ENCODE peak calls at places on chromosome 12, in six cellular contexts. C is AG09319, Q is H1, W is IMR-90, H is GM12878, X is type B pancreatic cell. O is an unnamed sample.

GRCh38 chr12:78853231-78853630 is 11.3 kb upstream of the SYT1 start:
- DNase-seq in X (no peak), W (no peak), H (no peak), Q (no peak), C (no peak), O (no peak)

GRCh38 chr12:54974281-54974680 is 10.3 kb downstream of the TESPA1 start:
- DNase-seq in Q (no peak), X (no peak), C (no peak), W (no peak), H (no peak), O (no peak)

GRCh38 chr12:96112733-96113132 is 77.3 kb upstream of the LTA4H start:
- DNase-seq in C (no peak), W (no peak), Q (no peak), H (no peak), X (no peak), O (no peak)

GRCh38 chr12:40325349-40325960 is 100.7 kb downstream of the LRRK2 start:
- DNase-seq in H (no peak), C (no peak), W (peak), Q (no peak), X (no peak), O (no peak)

GRCh38 chr12:118850244-118850825 is 131.0 kb upstream of the SRRM4 start:
- DNase-seq in W (no peak), H (no peak), X (no peak), Q (peak), C (no peak), O (peak)

GRCh38 chr12:106645465-106646330 is 62.9 kb downstream of the RFX4 start:
- DNase-seq in X (no peak), H (no peak), C (no peak), W (no peak), Q (no peak), O (no peak)

GRCh38 chr12:132354982-132355680 is 25.7 kb upstream of the GALNT9 start:
- DNase-seq in C (no peak), W (no peak), Q (no peak), X (no peak), H (no peak), O (peak)

GRCh38 chr12:72271741-72272661 is at the start of gene TRHDE:
- DNase-seq in X (peak), C (no peak), H (no peak), W (peak), Q (peak), O (peak)

GRCh38 chr12:32893008-32893407 is 3.6 kb downstream of the PKP2 start:
- DNase-seq in X (no peak), Q (no peak), H (no peak), C (no peak), W (no peak), O (no peak)

GRCh38 chr12:109433618-109434017 is 43.5 kb downstream of the KCTD10 start:
- DNase-seq in Q (peak), X (no peak), H (no peak), W (no peak), C (no peak), O (peak)

GRCh38 chr12:118714051-118714460 is 267.3 kb upstream of the SRRM4 start:
- DNase-seq in X (no peak), Q (peak), W (no peak), C (no peak), H (peak), O (peak)

GRCh38 chr12:113237748-113238147 is 16.5 kb downstream of the TPCN1 start:
- DNase-seq in W (no peak), C (no peak), H (no peak), Q (no peak), X (no peak), O (no peak)

GRCh38 chr12:129911437-129912049 is 7.7 kb upstream of the TMEM132D start:
- DNase-seq in C (no peak), W (no peak), Q (peak), H (no peak), X (no peak), O (peak)

GRCh38 chr12:68451261-68452091 is 119.3 kb upstream of the MDM1 start:
- DNase-seq in W (peak), X (no peak), H (peak), C (peak), Q (no peak), O (no peak)

GRCh38 chr12:109680521-109681030 is 33.0 kb upstream of the FAM222A start:
- DNase-seq in W (no peak), H (no peak), X (no peak), C (no peak), Q (no peak), O (no peak)

GRCh38 chr12:40010899-40011774 is 94.7 kb downstream of the SLC2A13 start:
- DNase-seq in H (peak), Q (no peak), X (no peak), C (peak), W (peak), O (peak)

GRCh38 chr12:70756118-70756517 is 118.9 kb upstream of the PTPRB start:
- DNase-seq in X (no peak), W (peak), C (no peak), H (no peak), Q (no peak), O (no peak)

GRCh38 chr12:28955491-28955890 is 193.6 kb upstream of the FAR2 start:
- DNase-seq in H (no peak), X (no peak), C (no peak), Q (no peak), W (peak), O (no peak)

GRCh38 chr12:94379479-94380113 is 80.1 kb downstream of the CEP83 start:
- DNase-seq in H (no peak), Q (no peak), C (no peak), X (no peak), W (peak), O (no peak)

GRCh38 chr12:97380440-97380839 is 82.2 kb upstream of the RMST start:
- DNase-seq in X (no peak), Q (no peak), W (no peak), C (no peak), H (no peak), O (no peak)

GRCh38 chr12:117363953-117364486 is 2.6 kb upstream of the NOS1 start:
- DNase-seq in Q (no peak), X (no peak), H (no peak), C (no peak), W (no peak), O (no peak)

GRCh38 chr12:97837401-97837800 is 374.8 kb downstream of the RMST start:
- DNase-seq in H (no peak), Q (no peak), C (no peak), X (no peak), W (no peak), O (no peak)

GRCh38 chr12:87813476-87814234 is 215.5 kb downstream of the C12orf50 start:
- DNase-seq in C (peak), H (no peak), X (no peak), Q (no peak), W (peak), O (no peak)

GRCh38 chr12:750356-751191 is 1.8 kb upstream of the WNK1 start:
- DNase-seq in C (no peak), Q (no peak), X (no peak), H (no peak), W (no peak), O (no peak)

GRCh38 chr12:81610955-81611889 is 147.9 kb downstream of the PPFIA2 start:
- DNase-seq in X (no peak), H (no peak), W (peak), C (no peak), Q (peak), O (no peak)

GRCh38 chr12:7832059-7832696 is 40.5 kb downstream of the SLC2A14 start:
- DNase-seq in X (no peak), Q (no peak), W (peak), C (peak), H (no peak), O (peak)

GRCh38 chr12:86212970-86213369 is 43.2 kb downstream of the MGAT4C start:
- DNase-seq in X (no peak), H (no peak), W (no peak), Q (no peak), C (no peak), O (no peak)

GRCh38 chr12:10075451-10075850 is 23.3 kb downstream of the CLEC1A start:
- DNase-seq in X (no peak), H (no peak), C (no peak), W (no peak), Q (no peak), O (no peak)

GRCh38 chr12:27841392-27841882 is 61.4 kb upstream of the MANSC4 start:
- DNase-seq in H (no peak), W (peak), X (no peak), C (no peak), Q (no peak), O (no peak)

GRCh38 chr12:118023461-118023860 is 7.0 kb downstream of the RFC5 start:
- DNase-seq in C (no peak), H (no peak), X (no peak), W (no peak), Q (no peak), O (no peak)

GRCh38 chr12:14774944-14775651 is 28.2 kb downstream of the WBP11 start:
- DNase-seq in W (peak), H (no peak), X (peak), C (no peak), Q (peak), O (peak)

GRCh38 chr12:95956557-95957145 is 13.5 kb downstream of the AMDHD1 start:
- DNase-seq in W (no peak), Q (no peak), H (no peak), X (no peak), C (no peak), O (no peak)

GRCh38 chr12:109596418-109597244 is 23.0 kb downstream of the MVK start:
- DNase-seq in H (no peak), W (no peak), Q (no peak), C (no peak), X (no peak), O (peak)

GRCh38 chr12:75721231-75721641 is 209.8 kb upstream of the KRR1 start:
- DNase-seq in W (peak), Q (no peak), H (no peak), C (no peak), X (no peak), O (no peak)

GRCh38 chr12:122855985-122856831 is 21.0 kb downstream of the HIP1R start:
- DNase-seq in Q (no peak), H (no peak), W (no peak), X (no peak), C (no peak), O (no peak)

GRCh38 chr12:110176745-110177144 is 52.6 kb downstream of the IFT81 start:
- DNase-seq in X (no peak), W (peak), Q (no peak), H (no peak), C (peak), O (no peak)

GRCh38 chr12:52380271-52380694 is 5.2 kb downstream of the KRT84 start:
- DNase-seq in H (no peak), W (no peak), C (no peak), X (no peak), Q (peak), O (peak)
- TF ChIP-seq CTCF in H (peak), W (peak), C (peak), X (peak), Q (peak), O (peak)

GRCh38 chr12:58803893-58804292 is 116.4 kb downstream of the LRIG3 start:
- DNase-seq in C (peak), X (no peak), W (peak), Q (no peak), H (no peak), O (no peak)

GRCh38 chr12:58801986-58802385 is 118.3 kb downstream of the LRIG3 start:
- DNase-seq in X (no peak), Q (no peak), W (no peak), H (no peak), C (no peak), O (no peak)

GRCh38 chr12:58809064-58809607 is 111.2 kb downstream of the LRIG3 start:
- DNase-seq in Q (no peak), W (peak), C (no peak), H (no peak), X (no peak), O (no peak)

DNA sequence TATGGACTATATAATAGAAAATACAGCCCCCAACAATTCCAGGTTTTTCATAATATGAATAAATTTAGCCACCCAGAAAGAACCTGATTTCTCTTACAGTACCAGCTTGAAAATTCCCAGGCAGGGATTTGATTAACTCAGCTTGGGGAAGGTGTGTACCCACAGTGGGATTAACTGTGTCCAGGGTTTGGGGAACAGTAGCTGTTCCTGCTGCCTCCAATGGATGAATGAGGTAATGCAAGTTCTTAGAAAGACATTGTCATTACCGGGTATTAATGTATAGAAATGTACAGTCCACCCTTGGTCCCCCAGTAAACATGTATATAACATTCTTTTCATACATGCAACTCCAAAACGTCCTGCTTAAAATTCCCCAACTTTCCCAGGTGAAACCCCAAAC is 115.6 kb downstream of the LRIG3 start:
- DNase-seq in W (no peak), C (no peak), H (no peak), X (no peak), Q (no peak), O (no peak)
- TF ChIP-seq CTCF in W (peak), C (peak), H (peak), X (peak), Q (peak), O (peak)

GRCh38 chr12:43937947-43938346 is 102.1 kb downstream of the TMEM117 start:
- DNase-seq in H (no peak), X (no peak), W (peak), Q (no peak), C (no peak), O (peak)
- TF ChIP-seq CTCF in H (peak), X (peak), W (peak), Q (peak), C (no peak), O (peak)

GRCh38 chr12:67268896-67269631 is at the start of gene CAND1:
- DNase-seq in W (peak), C (peak), Q (peak), X (peak), H (peak), O (peak)
- TF ChIP-seq CTCF in W (no peak), C (no peak), Q (no peak), X (no peak), H (peak), O (no peak)

GRCh38 chr12:16121953-16122352 is 155.5 kb downstream of the SLC15A5 start:
- DNase-seq in H (no peak), W (no peak), C (no peak), X (no peak), Q (peak), O (no peak)
- TF ChIP-seq CTCF in H (no peak), W (no peak), C (no peak), X (no peak), Q (peak), O (no peak)

GRCh38 chr12:127716181-127716580 is 550.8 kb upstream of the TMEM132C start:
- DNase-seq in H (no peak), W (no peak), Q (no peak), C (no peak), X (no peak), O (no peak)

GRCh38 chr12:127712561-127712960 is 554.4 kb upstream of the TMEM132C start:
- DNase-seq in H (no peak), X (no peak), Q (no peak), C (no peak), W (no peak), O (no peak)

GRCh38 chr12:127720334-127720733 is 546.6 kb upstream of the TMEM132C start:
- DNase-seq in Q (no peak), W (no peak), X (no peak), C (no peak), H (no peak), O (no peak)

GRCh38 chr12:127722651-127723050 is 544.3 kb upstream of the TMEM132C start:
- DNase-seq in H (no peak), X (no peak), W (no peak), Q (no peak), C (no peak), O (no peak)

GRCh38 chr12:127717293-127717692 is 549.7 kb upstream of the TMEM132C start:
- DNase-seq in X (no peak), W (no peak), H (no peak), Q (no peak), C (no peak), O (no peak)
- TF ChIP-seq CTCF in X (no peak), W (no peak), H (no peak), Q (no peak), C (no peak), O (no peak)

O was measured in glutamatergic neuron.